ENCODE peak calls at places on chromosome 12, in seven cellular contexts. One of them, this sample, is unnamed.

GRCh38 chr12:132827763-132828703 is 636 bp downstream of the GOLGA3 start:
- DNase-seq in dermis blood vessel endothelial cell: peak
- DNase-seq in activated T-cell treated with anti-CD3 and anti-CD28 coated beads for 1 hour: no peak
- DNase-seq in pancreas: peak
- DNase-seq in activated naive CD8-positive, alpha-beta T cell treated with anti-CD3 and anti-CD28 coated beads, Interleukin-2, amount 50 U/mL, for 24 hours: peak
- DNase-seq in GM04503: peak
- DNase-seq in hippocampal formation: no peak
- DNase-seq in this sample: no peak

GRCh38 chr12:100794441-100795192 is at the start of gene ANO4:
- DNase-seq in activated naive CD8-positive, alpha-beta T cell treated with anti-CD3 and anti-CD28 coated beads, Interleukin-2, amount 50 U/mL, for 24 hours: no peak
- DNase-seq in activated T-cell treated with anti-CD3 and anti-CD28 coated beads for 1 hour: no peak
- DNase-seq in pancreas: no peak
- DNase-seq in hippocampal formation: peak
- DNase-seq in dermis blood vessel endothelial cell: no peak
- DNase-seq in GM04503: peak
- DNase-seq in this sample: no peak

GRCh38 chr12:802242-802995 is 50.0 kb downstream of the WNK1 start:
- DNase-seq in GM04503: no peak
- DNase-seq in dermis blood vessel endothelial cell: peak
- DNase-seq in activated T-cell treated with anti-CD3 and anti-CD28 coated beads for 1 hour: no peak
- DNase-seq in pancreas: no peak
- DNase-seq in hippocampal formation: no peak
- DNase-seq in activated naive CD8-positive, alpha-beta T cell treated with anti-CD3 and anti-CD28 coated beads, Interleukin-2, amount 50 U/mL, for 24 hours: no peak
- DNase-seq in this sample: no peak

GRCh38 chr12:94595152-94595551 is 55.2 kb downstream of the TMCC3 start:
- DNase-seq in hippocampal formation: no peak
- DNase-seq in pancreas: no peak
- DNase-seq in activated T-cell treated with anti-CD3 and anti-CD28 coated beads for 1 hour: no peak
- DNase-seq in GM04503: no peak
- DNase-seq in dermis blood vessel endothelial cell: peak
- DNase-seq in activated naive CD8-positive, alpha-beta T cell treated with anti-CD3 and anti-CD28 coated beads, Interleukin-2, amount 50 U/mL, for 24 hours: no peak
- DNase-seq in this sample: no peak

GRCh38 chr12:89472508-89472907 is 52.1 kb downstream of the GALNT4 start:
- DNase-seq in pancreas: no peak
- DNase-seq in activated T-cell treated with anti-CD3 and anti-CD28 coated beads for 1 hour: no peak
- DNase-seq in activated naive CD8-positive, alpha-beta T cell treated with anti-CD3 and anti-CD28 coated beads, Interleukin-2, amount 50 U/mL, for 24 hours: no peak
- DNase-seq in hippocampal formation: no peak
- DNase-seq in GM04503: no peak
- DNase-seq in dermis blood vessel endothelial cell: no peak
- DNase-seq in this sample: no peak

GRCh38 chr12:132309162-132310086 is 20.0 kb downstream of the GALNT9 start:
- DNase-seq in activated naive CD8-positive, alpha-beta T cell treated with anti-CD3 and anti-CD28 coated beads, Interleukin-2, amount 50 U/mL, for 24 hours: no peak
- DNase-seq in activated T-cell treated with anti-CD3 and anti-CD28 coated beads for 1 hour: no peak
- DNase-seq in dermis blood vessel endothelial cell: no peak
- DNase-seq in GM04503: no peak
- DNase-seq in pancreas: no peak
- DNase-seq in hippocampal formation: no peak
- DNase-seq in this sample: no peak

GRCh38 chr12:103782399-103782798 is 58.6 kb downstream of the NT5DC3 start:
- DNase-seq in GM04503: no peak
- DNase-seq in pancreas: no peak
- DNase-seq in activated T-cell treated with anti-CD3 and anti-CD28 coated beads for 1 hour: no peak
- DNase-seq in activated naive CD8-positive, alpha-beta T cell treated with anti-CD3 and anti-CD28 coated beads, Interleukin-2, amount 50 U/mL, for 24 hours: no peak
- DNase-seq in hippocampal formation: no peak
- DNase-seq in dermis blood vessel endothelial cell: no peak
- DNase-seq in this sample: no peak

GRCh38 chr12:52337054-52337453 is 15.9 kb upstream of the KRT83 start:
- DNase-seq in dermis blood vessel endothelial cell: no peak
- DNase-seq in pancreas: no peak
- DNase-seq in GM04503: no peak
- DNase-seq in activated naive CD8-positive, alpha-beta T cell treated with anti-CD3 and anti-CD28 coated beads, Interleukin-2, amount 50 U/mL, for 24 hours: no peak
- DNase-seq in hippocampal formation: no peak
- DNase-seq in activated T-cell treated with anti-CD3 and anti-CD28 coated beads for 1 hour: no peak
- DNase-seq in this sample: no peak

GRCh38 chr12:111529424-111530368 is 69.4 kb downstream of the ATXN2 start:
- DNase-seq in GM04503: peak
- DNase-seq in activated naive CD8-positive, alpha-beta T cell treated with anti-CD3 and anti-CD28 coated beads, Interleukin-2, amount 50 U/mL, for 24 hours: peak
- DNase-seq in activated T-cell treated with anti-CD3 and anti-CD28 coated beads for 1 hour: peak
- DNase-seq in dermis blood vessel endothelial cell: peak
- DNase-seq in pancreas: peak
- DNase-seq in hippocampal formation: peak
- DNase-seq in this sample: peak

GRCh38 chr12:96365604-96366230 is 34.5 kb downstream of the CDK17 start:
- DNase-seq in GM04503: peak
- DNase-seq in pancreas: no peak
- DNase-seq in dermis blood vessel endothelial cell: no peak
- DNase-seq in activated naive CD8-positive, alpha-beta T cell treated with anti-CD3 and anti-CD28 coated beads, Interleukin-2, amount 50 U/mL, for 24 hours: no peak
- DNase-seq in activated T-cell treated with anti-CD3 and anti-CD28 coated beads for 1 hour: no peak
- DNase-seq in hippocampal formation: no peak
- DNase-seq in this sample: no peak

GRCh38 chr12:1281683-1282366 is 290.8 kb downstream of the ERC1 start:
- DNase-seq in activated T-cell treated with anti-CD3 and anti-CD28 coated beads for 1 hour: no peak
- DNase-seq in dermis blood vessel endothelial cell: no peak
- DNase-seq in hippocampal formation: no peak
- DNase-seq in pancreas: no peak
- DNase-seq in GM04503: peak
- DNase-seq in activated naive CD8-positive, alpha-beta T cell treated with anti-CD3 and anti-CD28 coated beads, Interleukin-2, amount 50 U/mL, for 24 hours: no peak
- DNase-seq in this sample: no peak

GRCh38 chr12:1630081-1630826 is 1.2 kb downstream of the WNT5B start:
- DNase-seq in dermis blood vessel endothelial cell: peak
- DNase-seq in activated T-cell treated with anti-CD3 and anti-CD28 coated beads for 1 hour: no peak
- DNase-seq in GM04503: no peak
- DNase-seq in hippocampal formation: peak
- DNase-seq in activated naive CD8-positive, alpha-beta T cell treated with anti-CD3 and anti-CD28 coated beads, Interleukin-2, amount 50 U/mL, for 24 hours: peak
- DNase-seq in pancreas: peak
- DNase-seq in this sample: peak

GRCh38 chr12:123278150-123278627 is 6.5 kb upstream of the CDK2AP1 start:
- DNase-seq in dermis blood vessel endothelial cell: peak
- DNase-seq in activated T-cell treated with anti-CD3 and anti-CD28 coated beads for 1 hour: no peak
- DNase-seq in GM04503: no peak
- DNase-seq in pancreas: no peak
- DNase-seq in hippocampal formation: no peak
- DNase-seq in activated naive CD8-positive, alpha-beta T cell treated with anti-CD3 and anti-CD28 coated beads, Interleukin-2, amount 50 U/mL, for 24 hours: no peak
- DNase-seq in this sample: no peak

GRCh38 chr12:15220961-15221885 is at the start of gene RERG:
- DNase-seq in hippocampal formation: peak
- DNase-seq in GM04503: no peak
- DNase-seq in pancreas: peak
- DNase-seq in activated T-cell treated with anti-CD3 and anti-CD28 coated beads for 1 hour: peak
- DNase-seq in activated naive CD8-positive, alpha-beta T cell treated with anti-CD3 and anti-CD28 coated beads, Interleukin-2, amount 50 U/mL, for 24 hours: peak
- DNase-seq in dermis blood vessel endothelial cell: peak
- DNase-seq in this sample: no peak

GRCh38 chr12:108386704-108387360 is 47.7 kb upstream of the CMKLR1 start:
- DNase-seq in dermis blood vessel endothelial cell: no peak
- DNase-seq in hippocampal formation: no peak
- DNase-seq in GM04503: no peak
- DNase-seq in pancreas: no peak
- DNase-seq in activated T-cell treated with anti-CD3 and anti-CD28 coated beads for 1 hour: no peak
- DNase-seq in activated naive CD8-positive, alpha-beta T cell treated with anti-CD3 and anti-CD28 coated beads, Interleukin-2, amount 50 U/mL, for 24 hours: no peak
- DNase-seq in this sample: no peak

GRCh38 chr12:29053567-29053966 is 95.5 kb upstream of the FAR2 start:
- DNase-seq in GM04503: no peak
- DNase-seq in dermis blood vessel endothelial cell: peak
- DNase-seq in hippocampal formation: no peak
- DNase-seq in pancreas: no peak
- DNase-seq in activated T-cell treated with anti-CD3 and anti-CD28 coated beads for 1 hour: no peak
- DNase-seq in activated naive CD8-positive, alpha-beta T cell treated with anti-CD3 and anti-CD28 coated beads, Interleukin-2, amount 50 U/mL, for 24 hours: no peak
- DNase-seq in this sample: no peak

GRCh38 chr12:15996254-15996653 is 85.1 kb downstream of the DERA start:
- DNase-seq in activated naive CD8-positive, alpha-beta T cell treated with anti-CD3 and anti-CD28 coated beads, Interleukin-2, amount 50 U/mL, for 24 hours: no peak
- DNase-seq in dermis blood vessel endothelial cell: peak
- DNase-seq in pancreas: no peak
- DNase-seq in activated T-cell treated with anti-CD3 and anti-CD28 coated beads for 1 hour: no peak
- DNase-seq in hippocampal formation: no peak
- DNase-seq in GM04503: no peak
- DNase-seq in this sample: no peak

GRCh38 chr12:10661338-10661737 is 12.5 kb downstream of the STYK1 start:
- DNase-seq in activated T-cell treated with anti-CD3 and anti-CD28 coated beads for 1 hour: no peak
- DNase-seq in dermis blood vessel endothelial cell: no peak
- DNase-seq in activated naive CD8-positive, alpha-beta T cell treated with anti-CD3 and anti-CD28 coated beads, Interleukin-2, amount 50 U/mL, for 24 hours: no peak
- DNase-seq in pancreas: no peak
- DNase-seq in GM04503: peak
- DNase-seq in hippocampal formation: no peak
- DNase-seq in this sample: no peak

GRCh38 chr12:41795910-41796309 is 348.8 kb downstream of the GXYLT1 start:
- DNase-seq in hippocampal formation: no peak
- DNase-seq in pancreas: no peak
- DNase-seq in GM04503: no peak
- DNase-seq in dermis blood vessel endothelial cell: peak
- DNase-seq in activated naive CD8-positive, alpha-beta T cell treated with anti-CD3 and anti-CD28 coated beads, Interleukin-2, amount 50 U/mL, for 24 hours: no peak
- DNase-seq in activated T-cell treated with anti-CD3 and anti-CD28 coated beads for 1 hour: no peak
- DNase-seq in this sample: no peak

GRCh38 chr12:75862692-75863471 is 168.7 kb downstream of the PHLDA1 start:
- DNase-seq in activated T-cell treated with anti-CD3 and anti-CD28 coated beads for 1 hour: no peak
- DNase-seq in GM04503: peak
- DNase-seq in pancreas: no peak
- DNase-seq in hippocampal formation: no peak
- DNase-seq in activated naive CD8-positive, alpha-beta T cell treated with anti-CD3 and anti-CD28 coated beads, Interleukin-2, amount 50 U/mL, for 24 hours: no peak
- DNase-seq in dermis blood vessel endothelial cell: peak
- DNase-seq in this sample: no peak